ENCODE peak calls at places on chromosome 15, in six cellular contexts. I is globus pallidus, V is aorta, D is iris pigment epithelial cell, U is ACHN, L is astrocyte of the spinal cord. W is an unnamed sample.

GRCh38 chr15:48636511-48636910 is 9.0 kb downstream of the FBN1 start:
- DNase-seq in U (no peak), L (peak; percentile 90), D (no peak), I (peak; percentile 66), V (no peak), W (no peak)

GRCh38 chr15:60906275-60906674 is 322.8 kb downstream of the RORA start:
- DNase-seq in D (no peak), V (no peak), U (no peak), I (no peak), L (no peak), W (no peak)

GRCh38 chr15:60326824-60327654 is 70.7 kb downstream of the ANXA2 start:
- DNase-seq in U (peak; percentile 59), I (peak; percentile 40), L (peak; percentile 62), D (peak; percentile 44), V (no peak), W (no peak)

GRCh38 chr15:95363636-95364035 is 966.9 kb upstream of the NR2F2 start:
- DNase-seq in D (no peak), I (no peak), U (no peak), L (no peak), V (no peak), W (no peak)

GRCh38 chr15:61879219-61879618 is 181.0 kb downstream of the VPS13C start:
- DNase-seq in V (no peak), I (no peak), L (no peak), D (peak; percentile 3), U (no peak), W (peak; percentile 22)

GRCh38 chr15:60573936-60574335 is 95.0 kb upstream of the ICE2 start:
- DNase-seq in U (no peak), L (no peak), I (no peak), V (no peak), D (no peak), W (no peak)

GRCh38 chr15:69980311-69981059 is 117.2 kb downstream of the TLE3 start:
- DNase-seq in U (no peak), V (no peak), L (no peak), D (no peak), I (no peak), W (no peak)

GRCh38 chr15:98597666-98598065 is 50.7 kb upstream of the IGF1R start:
- DNase-seq in U (no peak), D (peak; percentile 11), I (no peak), V (no peak), L (no peak), W (no peak)

GRCh38 chr15:76916369-76916768 is 11.2 kb upstream of the SCAPER start:
- DNase-seq in I (no peak), L (no peak), U (no peak), D (no peak), V (no peak), W (no peak)

GRCh38 chr15:89090791-89091666 is 2.8 kb downstream of the ABHD2 start:
- DNase-seq in D (peak; percentile 86), U (peak; percentile 53), V (peak; percentile 88), L (peak; percentile 79), I (peak; percentile 69), W (peak; percentile 89)

GRCh38 chr15:73859236-73859635 is 14.1 kb upstream of the TBC1D21 start:
- DNase-seq in D (no peak), I (no peak), U (no peak), V (no peak), L (no peak), W (no peak)

GRCh38 chr15:101307897-101308603 is 13.0 kb upstream of the SNRPA1 start:
- DNase-seq in U (no peak), V (no peak), D (no peak), I (no peak), L (no peak), W (no peak)

GRCh38 chr15:60620707-60621106 is 141.8 kb upstream of the ICE2 start:
- DNase-seq in D (no peak), I (no peak), V (peak; percentile 85), U (no peak), L (peak; percentile 19), W (peak; percentile 80)

GRCh38 chr15:70036585-70037343 is 61.0 kb downstream of the TLE3 start:
- DNase-seq in I (no peak), V (no peak), U (no peak), L (no peak), D (no peak), W (peak; percentile 48)

GRCh38 chr15:55999635-56000034 is 6.2 kb upstream of the NEDD4 start:
- DNase-seq in D (peak; percentile 27), U (no peak), L (no peak), I (no peak), V (no peak), W (no peak)

GRCh38 chr15:76380249-76380648 is 43.7 kb downstream of the ISL2 start:
- DNase-seq in D (no peak), U (no peak), V (no peak), I (no peak), L (no peak), W (no peak)

GRCh38 chr15:77748078-77749064 is 115.7 kb upstream of the LINGO1 start:
- DNase-seq in I (no peak), D (no peak), L (no peak), U (no peak), V (no peak), W (no peak)

GRCh38 chr15:49115062-49115461 is 40.3 kb downstream of the COPS2 start:
- DNase-seq in L (no peak), D (no peak), I (no peak), V (no peak), U (no peak), W (no peak)

GRCh38 chr15:52716536-52716935 is 37.3 kb upstream of the ATOSA start:
- DNase-seq in L (no peak), U (no peak), V (no peak), I (no peak), D (no peak), W (no peak)

GRCh38 chr15:30896211-30896606 is 7.5 kb upstream of the FAN1 start:
- DNase-seq in V (no peak), D (no peak), L (no peak), I (no peak), U (no peak), W (no peak)

GRCh38 chr15:46304320-46304719 is 669.5 kb downstream of the SQOR start:
- DNase-seq in V (no peak), I (no peak), L (no peak), U (peak; percentile 37), D (no peak), W (no peak)